ENCODE peak calls at places on chromosome X, in ten cellular contexts. M is tibial nerve; G is K562; W is kidney epithelial cell; Z is GM12878; Q is thyroid gland; R is cardiac muscle cell; S is upper lobe of right lung; N is OCI-LY7; X is CD8-positive, alpha-beta T cell. T is an unnamed sample. For H3K36me3, the result is how much of the 10 kb centered on the place peaks cover.

GRCh38 chrX:129647588-129648410 is 7.0 kb downstream of the APLN start:
- DNase-seq in M (no peak), G (no peak), W (no peak), Z (no peak), Q (no peak), R (no peak), S (no peak), N (no peak), X (no peak), T (no peak)

GRCh38 chrX:130418740-130419139 is 17.0 kb downstream of the RBMX2 start:
- DNase-seq in M (no peak), G (no peak), W (no peak), Z (no peak), Q (no peak), R (no peak), S (no peak), N (no peak), X (no peak), T (no peak)

GRCh38 chrX:1246816-1247215 is 21.8 kb upstream of the CSF2RA start:
- DNase-seq in M (peak), G (peak), W (no peak), Z (peak), Q (peak), R (peak), S (peak), N (peak), X (peak), T (peak)

GRCh38 chrX:104659037-104659744 is 93.2 kb downstream of the IL1RAPL2 start:
- DNase-seq in M (no peak), G (no peak), W (no peak), Z (no peak), Q (peak), R (peak), S (no peak), N (no peak), X (no peak), T (no peak)

GRCh38 chrX:95835223-95835622 is 849.4 kb upstream of the DIAPH2 start:
- DNase-seq in M (no peak), G (no peak), W (no peak), Z (no peak), Q (no peak), R (no peak), S (no peak), N (no peak), X (no peak), T (no peak)

GRCh38 chrX:57741107-57741506 is 61.0 kb upstream of the NLRP2B start:
- DNase-seq in M (no peak), G (no peak), W (no peak), Z (no peak), Q (no peak), R (no peak), S (no peak), N (no peak), X (no peak), T (no peak)

GRCh38 chrX:111736571-111736970 is 55.6 kb downstream of the ALG13 start:
- DNase-seq in M (no peak), G (no peak), W (no peak), Z (no peak), Q (no peak), R (no peak), S (no peak), N (no peak), X (no peak), T (no peak)

GRCh38 chrX:619812-620493 is 10.6 kb upstream of the SHOX start:
- DNase-seq in M (no peak), G (no peak), W (no peak), Z (no peak), Q (no peak), R (no peak), S (no peak), N (no peak), X (no peak), T (no peak)

GRCh38 chrX:71148278-71148663 is 3.6 kb downstream of the NLGN3 start:
- DNase-seq in M (no peak), G (no peak), W (no peak), Z (no peak), Q (no peak), R (no peak), S (no peak), N (no peak), X (no peak), T (no peak)

GRCh38 chrX:10832103-10832502 is 211.7 kb upstream of the MID1 start:
- DNase-seq in M (no peak), G (no peak), W (no peak), Z (no peak), Q (no peak), R (no peak), S (no peak), N (no peak), X (no peak), T (no peak)

GRCh38 chrX:100381613-100382012 is 28.5 kb downstream of the PCDH19 start:
- DNase-seq in M (no peak), G (no peak), W (no peak), Z (no peak), Q (no peak), R (peak), S (no peak), N (no peak), X (no peak), T (no peak)

GRCh38 chrX:53637479-53637878 is 49.0 kb downstream of the HUWE1 start:
- DNase-seq in M (no peak), G (no peak), W (no peak), Z (no peak), Q (no peak), R (no peak), S (no peak), N (no peak), X (no peak), T (no peak)

GRCh38 chrX:54695231-54695630 is 102.8 kb downstream of the ITIH6 start:
- DNase-seq in M (no peak), G (no peak), W (no peak), Z (no peak), Q (no peak), R (peak), S (no peak), N (no peak), X (no peak), T (no peak)

GRCh38 chrX:72020204-72020603 is 109.6 kb downstream of the NHSL2 start:
- DNase-seq in M (peak), G (no peak), W (no peak), Z (no peak), Q (no peak), R (no peak), S (no peak), N (no peak), X (no peak), T (no peak)

GRCh38 chrX:103475381-103475780 is 43.9 kb downstream of the RAB40A start:
- DNase-seq in M (no peak), G (no peak), W (no peak), Z (no peak), Q (no peak), R (no peak), S (no peak), N (no peak), X (no peak), T (no peak)

GRCh38 chrX:15739886-15740285 is 1.8 kb downstream of the CA5B start:
- DNase-seq in M (no peak), G (no peak), W (no peak), Z (no peak), Q (no peak), R (no peak), S (no peak), N (no peak), X (no peak), T (no peak)

GRCh38 chrX:120244735-120245498 is 5.7 kb upstream of the ZBTB33 start:
- DNase-seq in M (peak), G (peak), W (no peak), Z (no peak), Q (peak), R (peak), S (peak), N (peak), X (peak), T (peak)

GRCh38 chrX:135740683-135741149 is 27.3 kb downstream of the CT45A3 start:
- DNase-seq in M (no peak), G (peak), W (no peak), Z (no peak), Q (no peak), R (peak), S (no peak), N (peak), X (peak), T (no peak)

GRCh38 chrX:78199851-78200250 is 60.4 kb upstream of the TAF9B start:
- DNase-seq in M (no peak), G (peak), W (no peak), Z (no peak), Q (no peak), R (peak), S (no peak), N (peak), X (no peak), T (no peak)

GRCh38 chrX:21745756-21746155 is 12.2 kb downstream of the SMPX start:
- DNase-seq in M (peak), G (peak), W (no peak), Z (no peak), Q (peak), R (peak), S (no peak), N (peak), X (peak), T (no peak)

GRCh38 chrX:9133426-9133825 is 99.5 kb upstream of the FAM9B start:
- DNase-seq in M (no peak), G (no peak), W (no peak), Z (no peak), Q (no peak), R (peak), S (no peak), N (no peak), X (no peak), T (no peak)

GRCh38 chrX:153513265-153513664 is 4.2 kb upstream of the ATP2B3 start:
- DNase-seq in M (no peak), G (no peak), W (no peak), Z (no peak), Q (no peak), R (no peak), S (no peak), N (no peak), X (no peak), T (no peak)

GRCh38 chrX:13763489-13763888 is 28.9 kb downstream of the OFD1 start:
- DNase-seq in M (no peak), G (no peak), W (no peak), Z (no peak), Q (no peak), R (no peak), S (no peak), N (no peak), X (no peak), T (peak)
- H3K36me3 ChIP-seq in M (under half), G (half or more), W (under half), Z (under half), Q (under half), R (half or more), S (under half), N (half or more), X (under half), T (half or more)

GRCh38 chrX:110284159-110284558 is 33.7 kb downstream of the AMMECR1 start:
- DNase-seq in M (no peak), G (no peak), W (peak), Z (no peak), Q (no peak), R (peak), S (no peak), N (no peak), X (no peak), T (no peak)

GRCh38 chrX:110286126-110286525 is 31.8 kb downstream of the AMMECR1 start:
- DNase-seq in M (no peak), G (no peak), W (peak), Z (no peak), Q (no peak), R (peak), S (no peak), N (no peak), X (no peak), T (no peak)

GRCh38 chrX:110280954-110281353 is 36.9 kb downstream of the AMMECR1 start:
- DNase-seq in M (no peak), G (no peak), W (no peak), Z (no peak), Q (no peak), R (no peak), S (no peak), N (no peak), X (no peak), T (no peak)

GRCh38 chrX:110281377-110281776 is 36.5 kb downstream of the AMMECR1 start:
- DNase-seq in M (no peak), G (no peak), W (no peak), Z (no peak), Q (no peak), R (no peak), S (no peak), N (no peak), X (no peak), T (no peak)

GRCh38 chrX:110282922-110283321 is 35.0 kb downstream of the AMMECR1 start:
- DNase-seq in M (no peak), G (no peak), W (no peak), Z (no peak), Q (no peak), R (no peak), S (no peak), N (no peak), X (no peak), T (no peak)
- TF ChIP-seq CTCF in M (no peak), G (no peak), W (no peak), Z (no peak), Q (no peak), R (no peak), S (no peak), N (no peak), X (no peak), T (no peak)

DNA sequence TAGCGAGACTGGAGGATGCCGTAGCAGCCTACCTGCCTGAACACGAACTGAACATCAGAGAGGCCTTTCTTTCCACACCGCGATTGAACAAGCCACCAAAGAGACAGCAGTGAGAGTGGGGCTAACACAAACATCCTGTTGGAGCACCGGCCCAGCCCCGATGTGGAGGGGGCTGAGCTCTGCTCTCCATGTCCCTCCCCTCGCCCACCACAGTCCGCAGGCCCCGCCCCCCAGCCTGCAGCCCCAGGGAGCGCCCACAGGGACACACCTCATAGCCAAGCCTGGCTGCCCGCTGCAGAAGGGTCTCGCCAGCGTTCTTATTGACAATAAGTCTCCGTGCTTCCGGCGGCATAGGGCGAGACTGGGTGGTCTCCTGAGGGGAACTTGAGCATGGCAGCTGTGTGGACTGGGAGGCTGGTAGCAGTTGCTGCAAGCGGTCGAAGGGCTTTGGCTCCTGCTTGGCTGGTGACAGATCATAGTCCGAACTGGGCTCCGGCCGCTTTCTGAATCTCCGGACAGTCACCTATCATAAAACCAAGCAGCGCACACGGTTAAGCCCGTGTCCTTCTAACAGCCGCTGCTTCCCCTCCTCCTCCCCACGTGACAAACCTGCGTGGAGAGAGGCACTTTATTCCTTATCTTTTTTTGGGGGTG is 35.8 kb downstream of the BCOR start:
- DNase-seq in M (no peak), G (no peak), W (no peak), Z (no peak), Q (no peak), R (no peak), S (no peak), N (no peak), X (peak), T (no peak)
- H3K36me3 ChIP-seq in M (under half), G (half or more), W (under half), Z (under half), Q (under half), R (under half), S (under half), N (half or more), X (under half), T (half or more)

GRCh38 chrX:39247536-39247935 is 446.3 kb downstream of the MID1IP1 start:
- DNase-seq in M (no peak), G (no peak), W (no peak), Z (no peak), Q (no peak), R (no peak), S (no peak), N (no peak), X (no peak), T (no peak)

GRCh38 chrX:39244146-39244545 is 442.9 kb downstream of the MID1IP1 start:
- DNase-seq in M (no peak), G (no peak), W (no peak), Z (no peak), Q (no peak), R (no peak), S (no peak), N (no peak), X (no peak), T (no peak)

GRCh38 chrX:39245024-39245423 is 443.8 kb downstream of the MID1IP1 start:
- DNase-seq in M (no peak), G (no peak), W (no peak), Z (no peak), Q (no peak), R (no peak), S (no peak), N (no peak), X (no peak), T (no peak)

GRCh38 chrX:39238017-39238416 is 436.8 kb downstream of the MID1IP1 start:
- DNase-seq in M (no peak), G (no peak), W (no peak), Z (no peak), Q (no peak), R (no peak), S (no peak), N (no peak), X (no peak), T (no peak)

DNA sequence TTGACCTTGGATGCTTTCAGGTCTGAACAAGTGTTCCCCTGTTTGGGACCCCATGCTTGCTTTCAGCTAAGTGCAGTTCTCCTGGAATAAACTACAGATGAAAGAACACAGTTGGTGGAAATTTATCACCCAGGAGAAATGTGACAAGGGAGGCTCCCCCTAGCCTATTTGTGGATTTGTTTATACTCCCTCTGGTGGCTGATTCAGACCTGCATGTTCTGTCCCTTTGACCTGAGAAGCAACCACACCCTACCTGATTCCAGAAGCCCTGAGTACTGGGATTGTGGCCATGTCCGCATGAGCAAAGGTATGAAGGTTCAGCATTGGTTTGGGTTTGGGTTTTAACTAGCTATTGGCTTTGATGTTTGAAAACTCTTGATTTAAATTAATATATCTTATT is 440.9 kb downstream of the MID1IP1 start:
- DNase-seq in M (no peak), G (peak), W (no peak), Z (no peak), Q (peak), R (peak), S (no peak), N (peak), X (peak), T (no peak)
- TF ChIP-seq CTCF in M (no peak), G (peak), W (peak), Z (peak), Q (peak), R (peak), S (peak), N (peak), X (no peak), T (peak)

GRCh38 chrX:17047224-17047623 is 100.8 kb downstream of the REPS2 start:
- DNase-seq in M (no peak), G (no peak), W (no peak), Z (no peak), Q (no peak), R (no peak), S (no peak), N (no peak), X (no peak), T (no peak)

GRCh38 chrX:17057209-17057608 is 110.8 kb downstream of the REPS2 start:
- DNase-seq in M (no peak), G (no peak), W (no peak), Z (no peak), Q (no peak), R (no peak), S (no peak), N (no peak), X (no peak), T (no peak)

GRCh38 chrX:17052210-17052609 is 105.8 kb downstream of the REPS2 start:
- DNase-seq in M (no peak), G (no peak), W (no peak), Z (no peak), Q (no peak), R (no peak), S (no peak), N (no peak), X (no peak), T (no peak)

GRCh38 chrX:17052776-17053175 is 106.3 kb downstream of the REPS2 start:
- DNase-seq in M (no peak), G (no peak), W (no peak), Z (no peak), Q (no peak), R (no peak), S (no peak), N (no peak), X (no peak), T (no peak)
- H3K36me3 ChIP-seq in M (under half), G (under half), W (under half), Z (under half), Q (under half), R (under half), S (under half), N (under half), X (under half), T (under half)

GRCh38 chrX:97310373-97310772 is 426.7 kb downstream of the RPA4 start:
- DNase-seq in M (no peak), G (peak), W (peak), Z (no peak), Q (no peak), R (peak), S (no peak), N (no peak), X (no peak), T (no peak)

GRCh38 chrX:97311066-97311778 is 427.5 kb downstream of the RPA4 start:
- DNase-seq in M (no peak), G (no peak), W (no peak), Z (no peak), Q (no peak), R (no peak), S (no peak), N (no peak), X (no peak), T (no peak)

GRCh38 chrX:97314348-97314747 is 430.6 kb downstream of the RPA4 start:
- DNase-seq in M (no peak), G (no peak), W (no peak), Z (no peak), Q (no peak), R (no peak), S (no peak), N (no peak), X (no peak), T (no peak)

GRCh38 chrX:97320305-97320704 is 436.6 kb downstream of the RPA4 start:
- DNase-seq in M (no peak), G (no peak), W (no peak), Z (no peak), Q (no peak), R (no peak), S (no peak), N (no peak), X (no peak), T (no peak)

DNA sequence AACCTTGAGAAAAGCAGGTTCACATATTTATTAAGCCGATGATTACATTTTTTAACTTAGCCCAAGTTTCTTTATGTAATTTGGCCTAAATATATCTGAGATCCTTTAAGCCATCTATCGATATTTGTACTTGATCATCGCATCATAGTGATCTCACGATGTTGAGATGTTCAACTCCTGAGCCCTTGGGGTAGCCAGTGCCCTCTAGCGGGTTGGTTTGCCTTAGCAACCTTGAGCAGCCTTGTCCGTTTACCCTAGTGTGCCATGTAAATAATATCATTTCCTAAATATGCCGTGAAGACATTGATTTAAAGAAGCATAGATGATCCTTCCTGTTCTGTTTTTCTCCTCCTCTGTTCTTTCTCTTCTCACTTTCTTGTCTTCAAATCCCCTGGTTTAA is 432.2 kb downstream of the RPA4 start:
- DNase-seq in M (no peak), G (peak), W (no peak), Z (no peak), Q (no peak), R (no peak), S (no peak), N (no peak), X (no peak), T (no peak)
- TF ChIP-seq CTCF in M (no peak), G (peak), W (no peak), Z (peak), Q (no peak), R (no peak), S (no peak), N (no peak), X (no peak), T (no peak)

GRCh38 chrX:50812995-50813842 is 775 bp downstream of the SHROOM4 start:
- DNase-seq in M (no peak), G (no peak), W (no peak), Z (no peak), Q (peak), R (peak), S (peak), N (no peak), X (no peak), T (peak)
- H3K36me3 ChIP-seq in M (under half), G (under half), W (under half), Z (under half), Q (under half), R (under half), S (under half), N (under half), X (under half), T (under half)

GRCh38 chrX:106404512-106404911 is 207.3 kb upstream of the RADX start:
- DNase-seq in M (no peak), G (no peak), W (no peak), Z (no peak), Q (no peak), R (no peak), S (no peak), N (no peak), X (no peak), T (no peak)
- TF ChIP-seq CTCF in M (no peak), G (no peak), W (peak), Z (no peak), Q (peak), R (peak), S (no peak), N (no peak), X (no peak), T (no peak)

T was measured in lower lobe of right lung.